ENCODE peak calls at places on chromosomes 11 and 22, in eight cellular contexts. One of them, this sample, is unnamed.

GRCh38 chr11:2142762-2143202 is 3.6 kb upstream of the IGF2 start:
- DNase-seq in breast epithelium: no peak
- DNase-seq in effector memory CD4-positive, alpha-beta T cell: no peak
- DNase-seq in caudate nucleus: no peak
- DNase-seq in astrocyte: peak
- DNase-seq in right atrium auricular region: no peak
- DNase-seq in body of pancreas: no peak
- DNase-seq in A549: no peak
- DNase-seq in this sample: no peak

GRCh38 chr22:43011079-43011478 is 3.9 kb downstream of the PACSIN2 start:
- DNase-seq in breast epithelium: peak
- DNase-seq in effector memory CD4-positive, alpha-beta T cell: no peak
- DNase-seq in caudate nucleus: no peak
- DNase-seq in astrocyte: peak
- DNase-seq in right atrium auricular region: no peak
- DNase-seq in body of pancreas: peak
- DNase-seq in A549: no peak
- DNase-seq in this sample: no peak

GRCh38 chr22:49880281-49880680 is 26.6 kb downstream of the ZBED4 start:
- DNase-seq in breast epithelium: no peak
- DNase-seq in effector memory CD4-positive, alpha-beta T cell: no peak
- DNase-seq in caudate nucleus: no peak
- DNase-seq in astrocyte: no peak
- DNase-seq in right atrium auricular region: no peak
- DNase-seq in body of pancreas: no peak
- DNase-seq in A549: no peak
- DNase-seq in this sample: no peak

GRCh38 chr11:91981995-91982394 is 242.6 kb upstream of the FAT3 start:
- DNase-seq in breast epithelium: peak
- DNase-seq in effector memory CD4-positive, alpha-beta T cell: no peak
- DNase-seq in caudate nucleus: no peak
- DNase-seq in astrocyte: peak
- DNase-seq in right atrium auricular region: peak
- DNase-seq in body of pancreas: peak
- DNase-seq in A549: peak
- DNase-seq in this sample: peak

GRCh38 chr11:129731316-129731715 is 84.3 kb upstream of the TMEM45B start:
- DNase-seq in breast epithelium: no peak
- DNase-seq in effector memory CD4-positive, alpha-beta T cell: no peak
- DNase-seq in caudate nucleus: no peak
- DNase-seq in astrocyte: no peak
- DNase-seq in right atrium auricular region: no peak
- DNase-seq in body of pancreas: no peak
- DNase-seq in A549: peak
- DNase-seq in this sample: no peak

GRCh38 chr22:35314161-35314942 is 14.7 kb downstream of the TOM1 start:
- DNase-seq in breast epithelium: no peak
- DNase-seq in effector memory CD4-positive, alpha-beta T cell: no peak
- DNase-seq in caudate nucleus: no peak
- DNase-seq in astrocyte: no peak
- DNase-seq in right atrium auricular region: no peak
- DNase-seq in body of pancreas: no peak
- DNase-seq in A549: no peak
- DNase-seq in this sample: no peak

GRCh38 chr11:74347381-74347780 is 35.9 kb upstream of the P4HA3 start:
- DNase-seq in breast epithelium: no peak
- DNase-seq in effector memory CD4-positive, alpha-beta T cell: no peak
- DNase-seq in caudate nucleus: no peak
- DNase-seq in astrocyte: no peak
- DNase-seq in right atrium auricular region: no peak
- DNase-seq in body of pancreas: no peak
- DNase-seq in A549: no peak
- DNase-seq in this sample: no peak

GRCh38 chr11:29395555-29396072 is 621.2 kb downstream of the KCNA4 start:
- DNase-seq in breast epithelium: no peak
- DNase-seq in effector memory CD4-positive, alpha-beta T cell: no peak
- DNase-seq in caudate nucleus: no peak
- DNase-seq in astrocyte: no peak
- DNase-seq in right atrium auricular region: no peak
- DNase-seq in body of pancreas: no peak
- DNase-seq in A549: no peak
- DNase-seq in this sample: no peak

GRCh38 chr11:66282468-66283455 is 4.8 kb downstream of the CNIH2 start:
- DNase-seq in breast epithelium: peak
- DNase-seq in effector memory CD4-positive, alpha-beta T cell: peak
- DNase-seq in caudate nucleus: peak
- DNase-seq in astrocyte: peak
- DNase-seq in right atrium auricular region: peak
- DNase-seq in body of pancreas: peak
- DNase-seq in A549: peak
- DNase-seq in this sample: peak

GRCh38 chr11:43579919-43580276 is 100.6 kb upstream of the HSD17B12 start:
- DNase-seq in breast epithelium: no peak
- DNase-seq in effector memory CD4-positive, alpha-beta T cell: no peak
- DNase-seq in caudate nucleus: peak
- DNase-seq in astrocyte: no peak
- DNase-seq in right atrium auricular region: no peak
- DNase-seq in body of pancreas: no peak
- DNase-seq in A549: no peak
- DNase-seq in this sample: no peak

GRCh38 chr22:34429314-34429713 is 509.0 kb upstream of the LARGE1 start:
- DNase-seq in breast epithelium: no peak
- DNase-seq in effector memory CD4-positive, alpha-beta T cell: no peak
- DNase-seq in caudate nucleus: no peak
- DNase-seq in astrocyte: no peak
- DNase-seq in right atrium auricular region: no peak
- DNase-seq in body of pancreas: no peak
- DNase-seq in A549: no peak
- DNase-seq in this sample: no peak

GRCh38 chr22:19848298-19849224 is 6.1 kb downstream of the GNB1L start:
- DNase-seq in breast epithelium: peak
- DNase-seq in effector memory CD4-positive, alpha-beta T cell: no peak
- DNase-seq in caudate nucleus: no peak
- DNase-seq in astrocyte: no peak
- DNase-seq in right atrium auricular region: peak
- DNase-seq in body of pancreas: peak
- DNase-seq in A549: peak
- DNase-seq in this sample: no peak

GRCh38 chr11:66172146-66172545 is 96.3 kb upstream of the RAB1B start:
- DNase-seq in breast epithelium: no peak
- DNase-seq in effector memory CD4-positive, alpha-beta T cell: no peak
- DNase-seq in caudate nucleus: no peak
- DNase-seq in astrocyte: peak
- DNase-seq in right atrium auricular region: no peak
- DNase-seq in body of pancreas: no peak
- DNase-seq in A549: peak
- DNase-seq in this sample: peak

GRCh38 chr11:71364176-71364671 is 84.0 kb downstream of the DHCR7 start:
- DNase-seq in breast epithelium: no peak
- DNase-seq in effector memory CD4-positive, alpha-beta T cell: no peak
- DNase-seq in caudate nucleus: peak
- DNase-seq in astrocyte: no peak
- DNase-seq in right atrium auricular region: no peak
- DNase-seq in body of pancreas: peak
- DNase-seq in A549: no peak
- DNase-seq in this sample: no peak

GRCh38 chr22:41636467-41636866 is 15.4 kb downstream of the XRCC6 start:
- DNase-seq in breast epithelium: no peak
- DNase-seq in effector memory CD4-positive, alpha-beta T cell: no peak
- DNase-seq in caudate nucleus: no peak
- DNase-seq in astrocyte: peak
- DNase-seq in right atrium auricular region: peak
- DNase-seq in body of pancreas: no peak
- DNase-seq in A549: peak
- DNase-seq in this sample: no peak

GRCh38 chr22:20430641-20431519 is 6.7 kb downstream of the SCARF2 start:
- DNase-seq in breast epithelium: no peak
- DNase-seq in effector memory CD4-positive, alpha-beta T cell: peak
- DNase-seq in caudate nucleus: no peak
- DNase-seq in astrocyte: peak
- DNase-seq in right atrium auricular region: peak
- DNase-seq in body of pancreas: peak
- DNase-seq in A549: peak
- DNase-seq in this sample: no peak

GRCh38 chr11:125773516-125773915 is 5.1 kb downstream of the PATE2 start:
- DNase-seq in breast epithelium: no peak
- DNase-seq in effector memory CD4-positive, alpha-beta T cell: no peak
- DNase-seq in caudate nucleus: no peak
- DNase-seq in astrocyte: peak
- DNase-seq in right atrium auricular region: no peak
- DNase-seq in body of pancreas: no peak
- DNase-seq in A549: no peak
- DNase-seq in this sample: no peak

GRCh38 chr11:34405079-34405858 is 33.5 kb upstream of the CAT start:
- DNase-seq in breast epithelium: no peak
- DNase-seq in effector memory CD4-positive, alpha-beta T cell: peak
- DNase-seq in caudate nucleus: no peak
- DNase-seq in astrocyte: peak
- DNase-seq in right atrium auricular region: no peak
- DNase-seq in body of pancreas: no peak
- DNase-seq in A549: peak
- DNase-seq in this sample: no peak

GRCh38 chr11:57335343-57336110 is at the start of gene SSRP1:
- DNase-seq in breast epithelium: peak
- DNase-seq in effector memory CD4-positive, alpha-beta T cell: peak
- DNase-seq in caudate nucleus: peak
- DNase-seq in astrocyte: peak
- DNase-seq in right atrium auricular region: peak
- DNase-seq in body of pancreas: peak
- DNase-seq in A549: peak
- DNase-seq in this sample: no peak

GRCh38 chr11:4926607-4927006 is 2.5 kb upstream of the OR51G1 start:
- DNase-seq in breast epithelium: no peak
- DNase-seq in effector memory CD4-positive, alpha-beta T cell: no peak
- DNase-seq in caudate nucleus: no peak
- DNase-seq in astrocyte: no peak
- DNase-seq in right atrium auricular region: no peak
- DNase-seq in body of pancreas: no peak
- DNase-seq in A549: no peak
- DNase-seq in this sample: peak

GRCh38 chr11:47215366-47215925 is 672 bp downstream of the DDB2 start:
- DNase-seq in breast epithelium: no peak
- DNase-seq in effector memory CD4-positive, alpha-beta T cell: no peak
- DNase-seq in caudate nucleus: no peak
- DNase-seq in astrocyte: no peak
- DNase-seq in right atrium auricular region: no peak
- DNase-seq in body of pancreas: no peak
- DNase-seq in A549: no peak
- DNase-seq in this sample: no peak

GRCh38 chr11:84780689-84781293 is 846.4 kb downstream of the DLG2 start:
- DNase-seq in breast epithelium: no peak
- DNase-seq in effector memory CD4-positive, alpha-beta T cell: no peak
- DNase-seq in caudate nucleus: no peak
- DNase-seq in astrocyte: peak
- DNase-seq in right atrium auricular region: no peak
- DNase-seq in body of pancreas: no peak
- DNase-seq in A549: peak
- DNase-seq in this sample: no peak

GRCh38 chr11:24896118-24896835 is 399.4 kb downstream of the LUZP2 start:
- DNase-seq in breast epithelium: no peak
- DNase-seq in effector memory CD4-positive, alpha-beta T cell: no peak
- DNase-seq in caudate nucleus: no peak
- DNase-seq in astrocyte: no peak
- DNase-seq in right atrium auricular region: no peak
- DNase-seq in body of pancreas: no peak
- DNase-seq in A549: no peak
- DNase-seq in this sample: no peak

GRCh38 chr11:37788141-37788877 is 1190.3 kb upstream of the RAG2 start:
- DNase-seq in breast epithelium: no peak
- DNase-seq in effector memory CD4-positive, alpha-beta T cell: no peak
- DNase-seq in caudate nucleus: no peak
- DNase-seq in astrocyte: peak
- DNase-seq in right atrium auricular region: no peak
- DNase-seq in body of pancreas: no peak
- DNase-seq in A549: peak
- DNase-seq in this sample: peak

GRCh38 chr22:45336971-45337431 is 27.3 kb downstream of the FAM118A start:
- DNase-seq in breast epithelium: peak
- DNase-seq in effector memory CD4-positive, alpha-beta T cell: no peak
- DNase-seq in caudate nucleus: no peak
- DNase-seq in astrocyte: no peak
- DNase-seq in right atrium auricular region: peak
- DNase-seq in body of pancreas: peak
- DNase-seq in A549: no peak
- DNase-seq in this sample: no peak

GRCh38 chr11:115672999-115673411 is 168.8 kb upstream of the CADM1 start:
- DNase-seq in breast epithelium: peak
- DNase-seq in effector memory CD4-positive, alpha-beta T cell: no peak
- DNase-seq in caudate nucleus: no peak
- DNase-seq in astrocyte: peak
- DNase-seq in right atrium auricular region: peak
- DNase-seq in body of pancreas: peak
- DNase-seq in A549: no peak
- DNase-seq in this sample: peak
- H3K27ac ChIP-seq in breast epithelium: no peak
- H3K27ac ChIP-seq in effector memory CD4-positive, alpha-beta T cell: no peak
- H3K27ac ChIP-seq in caudate nucleus: no peak
- H3K27ac ChIP-seq in astrocyte: no peak
- H3K27ac ChIP-seq in right atrium auricular region: no peak
- H3K27ac ChIP-seq in body of pancreas: no peak
- H3K27ac ChIP-seq in A549: no peak
- H3K27ac ChIP-seq in this sample: no peak

GRCh38 chr11:62120466-62120865 is 3.3 kb upstream of the INCENP start:
- DNase-seq in breast epithelium: no peak
- DNase-seq in effector memory CD4-positive, alpha-beta T cell: no peak
- DNase-seq in caudate nucleus: no peak
- DNase-seq in astrocyte: no peak
- DNase-seq in right atrium auricular region: no peak
- DNase-seq in body of pancreas: no peak
- DNase-seq in A549: no peak
- DNase-seq in this sample: no peak
- H3K27ac ChIP-seq in breast epithelium: no peak
- H3K27ac ChIP-seq in effector memory CD4-positive, alpha-beta T cell: no peak
- H3K27ac ChIP-seq in caudate nucleus: no peak
- H3K27ac ChIP-seq in astrocyte: no peak
- H3K27ac ChIP-seq in right atrium auricular region: no peak
- H3K27ac ChIP-seq in body of pancreas: no peak
- H3K27ac ChIP-seq in A549: no peak
- H3K27ac ChIP-seq in this sample: no peak

GRCh38 chr22:31162015-31162765 is 2.2 kb downstream of the RNF185 start:
- DNase-seq in breast epithelium: no peak
- DNase-seq in effector memory CD4-positive, alpha-beta T cell: no peak
- DNase-seq in caudate nucleus: no peak
- DNase-seq in astrocyte: peak
- DNase-seq in right atrium auricular region: no peak
- DNase-seq in body of pancreas: peak
- DNase-seq in A549: no peak
- DNase-seq in this sample: no peak
- H3K27ac ChIP-seq in breast epithelium: peak
- H3K27ac ChIP-seq in effector memory CD4-positive, alpha-beta T cell: no peak
- H3K27ac ChIP-seq in caudate nucleus: no peak
- H3K27ac ChIP-seq in astrocyte: no peak
- H3K27ac ChIP-seq in right atrium auricular region: no peak
- H3K27ac ChIP-seq in body of pancreas: peak
- H3K27ac ChIP-seq in A549: no peak
- H3K27ac ChIP-seq in this sample: no peak

DNA sequence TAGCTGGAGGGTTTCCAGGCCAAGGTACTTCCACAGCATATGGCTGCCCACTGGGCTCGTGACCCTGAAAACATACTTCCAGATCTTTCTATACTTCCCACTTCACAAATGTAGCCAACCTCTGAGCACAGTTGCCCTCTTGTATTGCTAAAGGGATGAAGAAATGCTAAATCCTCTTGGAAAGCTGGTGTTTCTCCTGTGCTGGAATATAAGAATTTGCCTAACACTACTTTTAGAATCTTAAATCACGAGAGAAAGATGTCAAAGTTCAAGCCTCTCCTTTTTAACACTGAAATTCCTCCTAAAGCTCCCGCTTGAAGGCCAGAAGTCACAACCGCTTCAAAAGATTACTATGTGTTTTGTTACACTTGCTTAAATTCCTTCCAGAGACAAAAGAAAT is 21.9 kb downstream of the MAML2 start:
- DNase-seq in breast epithelium: no peak
- DNase-seq in effector memory CD4-positive, alpha-beta T cell: no peak
- DNase-seq in caudate nucleus: no peak
- DNase-seq in astrocyte: no peak
- DNase-seq in right atrium auricular region: no peak
- DNase-seq in body of pancreas: no peak
- DNase-seq in A549: no peak
- DNase-seq in this sample: no peak
- H3K27ac ChIP-seq in breast epithelium: peak
- H3K27ac ChIP-seq in effector memory CD4-positive, alpha-beta T cell: no peak
- H3K27ac ChIP-seq in caudate nucleus: no peak
- H3K27ac ChIP-seq in astrocyte: no peak
- H3K27ac ChIP-seq in right atrium auricular region: no peak
- H3K27ac ChIP-seq in body of pancreas: no peak
- H3K27ac ChIP-seq in A549: no peak
- H3K27ac ChIP-seq in this sample: no peak

This sample was measured in AG04450.